ENCODE peak calls at places on chromosomes 6 and 20, in eight cellular contexts. One of them, this sample, is unnamed.

GRCh38 chr6:169886631-169887227 is 135.3 kb downstream of the ERMARD start:
- DNase-seq in pancreas: no peak
- DNase-seq in choroid plexus epithelial cell: no peak
- DNase-seq in astrocyte: no peak
- DNase-seq in fibroblast of mammary gland: no peak
- DNase-seq in tibial artery: no peak
- DNase-seq in AG04449: no peak
- DNase-seq in NB4: no peak
- DNase-seq in this sample: no peak

GRCh38 chr6:6919173-6919572 is 188.6 kb upstream of the RREB1 start:
- DNase-seq in pancreas: no peak
- DNase-seq in choroid plexus epithelial cell: no peak
- DNase-seq in NB4: no peak
- DNase-seq in AG04449: no peak
- DNase-seq in tibial artery: no peak
- DNase-seq in fibroblast of mammary gland: no peak
- DNase-seq in astrocyte: no peak
- DNase-seq in this sample: no peak

GRCh38 chr6:3245216-3245615 is 13.5 kb upstream of the PSMG4 start:
- DNase-seq in astrocyte: no peak
- DNase-seq in choroid plexus epithelial cell: no peak
- DNase-seq in tibial artery: no peak
- DNase-seq in fibroblast of mammary gland: no peak
- DNase-seq in NB4: no peak
- DNase-seq in AG04449: no peak
- DNase-seq in pancreas: no peak
- DNase-seq in this sample: no peak

GRCh38 chr6:10478187-10479040 is 42.7 kb upstream of the GCNT2 start:
- DNase-seq in tibial artery: no peak
- DNase-seq in AG04449: no peak
- DNase-seq in fibroblast of mammary gland: peak; percentile 46
- DNase-seq in astrocyte: peak; percentile 18
- DNase-seq in NB4: peak; percentile 73
- DNase-seq in pancreas: no peak
- DNase-seq in choroid plexus epithelial cell: peak; percentile 60
- DNase-seq in this sample: no peak

GRCh38 chr6:158038291-158039177 is 56.9 kb downstream of the SYNJ2 start:
- DNase-seq in astrocyte: no peak
- DNase-seq in tibial artery: peak; percentile 17
- DNase-seq in fibroblast of mammary gland: no peak
- DNase-seq in AG04449: no peak
- DNase-seq in pancreas: no peak
- DNase-seq in NB4: no peak
- DNase-seq in choroid plexus epithelial cell: no peak
- DNase-seq in this sample: no peak

GRCh38 chr20:3255728-3256127 is 16.7 kb upstream of the SLC4A11 start:
- DNase-seq in AG04449: no peak
- DNase-seq in choroid plexus epithelial cell: no peak
- DNase-seq in astrocyte: no peak
- DNase-seq in fibroblast of mammary gland: no peak
- DNase-seq in pancreas: no peak
- DNase-seq in NB4: no peak
- DNase-seq in tibial artery: no peak
- DNase-seq in this sample: no peak

GRCh38 chr6:16769986-16770376 is 8.7 kb upstream of the ATXN1 start:
- DNase-seq in choroid plexus epithelial cell: peak; percentile 88
- DNase-seq in AG04449: no peak
- DNase-seq in pancreas: no peak
- DNase-seq in astrocyte: peak; percentile 92
- DNase-seq in fibroblast of mammary gland: peak; percentile 79
- DNase-seq in tibial artery: no peak
- DNase-seq in NB4: no peak
- DNase-seq in this sample: no peak

GRCh38 chr6:140485740-140486467 is 1111.5 kb upstream of the CITED2 start:
- DNase-seq in fibroblast of mammary gland: peak; percentile 95
- DNase-seq in choroid plexus epithelial cell: peak; percentile 96
- DNase-seq in NB4: peak; percentile 79
- DNase-seq in AG04449: peak; percentile 83
- DNase-seq in pancreas: no peak
- DNase-seq in astrocyte: peak; percentile 95
- DNase-seq in tibial artery: peak; percentile 26
- DNase-seq in this sample: peak; percentile 83

GRCh38 chr6:21850682-21851081 is 257.1 kb downstream of the SOX4 start:
- DNase-seq in NB4: no peak
- DNase-seq in choroid plexus epithelial cell: no peak
- DNase-seq in tibial artery: no peak
- DNase-seq in fibroblast of mammary gland: no peak
- DNase-seq in AG04449: no peak
- DNase-seq in pancreas: no peak
- DNase-seq in astrocyte: no peak
- DNase-seq in this sample: no peak

GRCh38 chr6:134816780-134817179 is 133.1 kb downstream of the ALDH8A1 start:
- DNase-seq in astrocyte: peak; percentile 70
- DNase-seq in choroid plexus epithelial cell: peak; percentile 74
- DNase-seq in AG04449: no peak
- DNase-seq in fibroblast of mammary gland: peak; percentile 92
- DNase-seq in pancreas: no peak
- DNase-seq in NB4: no peak
- DNase-seq in tibial artery: no peak
- DNase-seq in this sample: peak; percentile 54

GRCh38 chr20:24045621-24046020 is 57.0 kb upstream of the GGTLC1 start:
- DNase-seq in astrocyte: no peak
- DNase-seq in choroid plexus epithelial cell: peak; percentile 19
- DNase-seq in tibial artery: no peak
- DNase-seq in AG04449: no peak
- DNase-seq in fibroblast of mammary gland: no peak
- DNase-seq in NB4: no peak
- DNase-seq in pancreas: no peak
- DNase-seq in this sample: no peak

GRCh38 chr6:106702046-106702445 is 72.7 kb downstream of the QRSL1 start:
- DNase-seq in AG04449: no peak
- DNase-seq in pancreas: no peak
- DNase-seq in tibial artery: no peak
- DNase-seq in astrocyte: no peak
- DNase-seq in choroid plexus epithelial cell: no peak
- DNase-seq in fibroblast of mammary gland: no peak
- DNase-seq in NB4: no peak
- DNase-seq in this sample: no peak
- H3K4me3 ChIP-seq in AG04449: no peak overlapping the region
- H3K4me3 ChIP-seq in pancreas: peak overlapping the region; percentile 3
- H3K4me3 ChIP-seq in tibial artery: no peak overlapping the region
- H3K4me3 ChIP-seq in astrocyte: no peak overlapping the region
- H3K4me3 ChIP-seq in choroid plexus epithelial cell: no peak overlapping the region
- H3K4me3 ChIP-seq in fibroblast of mammary gland: no peak overlapping the region
- H3K4me3 ChIP-seq in NB4: no peak overlapping the region
- H3K4me3 ChIP-seq in this sample: no peak overlapping the region

GRCh38 chr6:166007349-166008263 is 160.0 kb downstream of the TBXT start:
- DNase-seq in NB4: no peak
- DNase-seq in choroid plexus epithelial cell: peak; percentile 80
- DNase-seq in pancreas: peak; percentile 39
- DNase-seq in tibial artery: peak; percentile 49
- DNase-seq in AG04449: no peak
- DNase-seq in astrocyte: peak; percentile 80
- DNase-seq in fibroblast of mammary gland: peak; percentile 78
- DNase-seq in this sample: peak; percentile 93
- H3K4me3 ChIP-seq in NB4: no peak overlapping the region
- H3K4me3 ChIP-seq in choroid plexus epithelial cell: no peak overlapping the region
- H3K4me3 ChIP-seq in pancreas: no peak overlapping the region
- H3K4me3 ChIP-seq in tibial artery: no peak overlapping the region
- H3K4me3 ChIP-seq in AG04449: no peak overlapping the region
- H3K4me3 ChIP-seq in astrocyte: peak overlapping the region; percentile 70
- H3K4me3 ChIP-seq in fibroblast of mammary gland: no peak overlapping the region
- H3K4me3 ChIP-seq in this sample: peak overlapping the region; percentile 66

DNA sequence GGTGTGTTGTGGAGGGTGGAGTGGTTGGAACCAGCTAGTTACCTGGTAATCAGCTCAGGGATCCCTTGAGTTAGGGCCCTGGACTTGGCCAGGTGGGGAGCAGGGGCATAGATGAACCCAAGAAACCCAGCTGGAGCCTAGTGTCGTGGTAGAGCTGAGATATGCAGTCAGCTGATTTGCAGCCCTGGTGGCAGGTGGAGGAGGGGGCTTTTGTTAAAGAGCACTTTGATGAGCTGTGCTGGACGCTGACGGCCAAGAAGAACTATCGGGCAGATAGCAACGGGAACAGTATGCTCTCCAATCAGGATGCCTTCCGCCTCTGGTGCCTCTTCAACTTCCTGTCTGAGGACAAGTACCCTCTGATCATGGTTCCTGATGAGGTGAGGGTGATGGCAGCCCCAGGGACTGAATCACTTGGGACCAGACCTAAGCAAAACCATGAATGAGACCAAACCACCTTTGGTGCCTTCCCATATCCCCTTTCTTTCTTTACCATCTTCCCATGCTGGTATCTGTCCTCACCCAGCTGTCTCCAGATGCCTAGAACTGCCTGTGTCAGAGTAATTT is 12.7 kb downstream of the DEF6 start:
- DNase-seq in choroid plexus epithelial cell: no peak
- DNase-seq in astrocyte: no peak
- DNase-seq in pancreas: no peak
- DNase-seq in AG04449: no peak
- DNase-seq in NB4: no peak
- DNase-seq in tibial artery: no peak
- DNase-seq in fibroblast of mammary gland: no peak
- DNase-seq in this sample: no peak
- H3K4me3 ChIP-seq in choroid plexus epithelial cell: no peak overlapping the region
- H3K4me3 ChIP-seq in astrocyte: no peak overlapping the region
- H3K4me3 ChIP-seq in pancreas: no peak overlapping the region
- H3K4me3 ChIP-seq in AG04449: no peak overlapping the region
- H3K4me3 ChIP-seq in NB4: no peak overlapping the region
- H3K4me3 ChIP-seq in tibial artery: no peak overlapping the region
- H3K4me3 ChIP-seq in fibroblast of mammary gland: no peak overlapping the region
- H3K4me3 ChIP-seq in this sample: no peak overlapping the region

DNA sequence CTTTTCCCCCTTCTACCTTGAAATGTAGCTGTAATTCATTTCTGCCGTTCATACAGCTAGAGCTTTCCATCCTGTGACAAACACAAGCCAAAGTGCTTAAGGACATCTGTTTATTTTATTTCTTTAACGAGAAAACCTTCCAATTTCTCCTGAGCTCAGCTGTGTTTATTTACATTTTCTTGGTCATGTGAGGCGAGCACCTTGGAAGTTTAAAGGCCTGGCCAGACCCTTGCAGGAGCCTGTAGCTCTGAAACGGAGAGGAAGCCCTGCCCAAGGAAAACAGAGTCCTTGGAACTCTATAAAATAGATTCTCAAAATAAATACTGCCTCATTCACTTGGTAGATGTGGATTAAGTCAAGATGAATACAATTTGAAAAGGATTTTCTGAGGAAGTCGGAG is 223.1 kb downstream of the EYA2 start:
- DNase-seq in tibial artery: no peak
- DNase-seq in AG04449: no peak
- DNase-seq in choroid plexus epithelial cell: peak; percentile 45
- DNase-seq in pancreas: no peak
- DNase-seq in fibroblast of mammary gland: no peak
- DNase-seq in astrocyte: no peak
- DNase-seq in NB4: no peak
- DNase-seq in this sample: no peak
- H3K4me3 ChIP-seq in tibial artery: no peak overlapping the region
- H3K4me3 ChIP-seq in AG04449: no peak overlapping the region
- H3K4me3 ChIP-seq in choroid plexus epithelial cell: no peak overlapping the region
- H3K4me3 ChIP-seq in pancreas: no peak overlapping the region
- H3K4me3 ChIP-seq in fibroblast of mammary gland: no peak overlapping the region
- H3K4me3 ChIP-seq in astrocyte: no peak overlapping the region
- H3K4me3 ChIP-seq in NB4: no peak overlapping the region
- H3K4me3 ChIP-seq in this sample: no peak overlapping the region

DNA sequence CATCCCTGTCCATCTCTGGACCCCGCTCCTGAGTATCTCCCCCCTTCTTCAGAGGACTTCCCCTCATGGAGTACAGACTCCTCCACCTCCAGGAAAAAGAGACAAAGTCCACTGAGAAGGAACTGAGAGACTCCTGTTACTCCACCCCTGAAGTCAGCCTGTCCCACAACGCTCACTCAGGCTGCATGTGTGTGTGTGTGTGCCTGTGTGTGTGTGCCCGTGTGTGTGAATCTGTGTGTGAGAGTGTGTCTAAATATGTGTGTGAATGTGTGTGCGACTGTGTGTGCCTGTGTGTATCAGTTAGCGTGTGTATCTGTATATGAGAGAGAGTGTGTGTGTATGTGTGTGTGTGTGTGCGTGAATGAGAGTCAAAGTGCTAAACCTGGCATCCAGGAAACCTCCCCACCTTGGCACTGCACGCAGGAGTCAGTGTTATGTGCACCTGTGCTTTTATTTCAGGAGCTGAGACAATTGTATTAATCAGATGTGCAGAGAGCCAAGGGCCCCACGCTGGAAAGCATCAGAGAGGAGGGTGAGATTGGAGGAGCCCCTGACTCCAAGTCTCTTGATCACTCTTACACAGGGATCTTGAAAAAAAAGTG is 39.0 kb downstream of the HLA-A start:
- DNase-seq in astrocyte: no peak
- DNase-seq in fibroblast of mammary gland: no peak
- DNase-seq in pancreas: no peak
- DNase-seq in AG04449: no peak
- DNase-seq in NB4: no peak
- DNase-seq in tibial artery: no peak
- DNase-seq in choroid plexus epithelial cell: no peak
- DNase-seq in this sample: no peak
- H3K4me3 ChIP-seq in astrocyte: no peak overlapping the region
- H3K4me3 ChIP-seq in fibroblast of mammary gland: no peak overlapping the region
- H3K4me3 ChIP-seq in pancreas: no peak overlapping the region
- H3K4me3 ChIP-seq in AG04449: no peak overlapping the region
- H3K4me3 ChIP-seq in NB4: no peak overlapping the region
- H3K4me3 ChIP-seq in tibial artery: no peak overlapping the region
- H3K4me3 ChIP-seq in choroid plexus epithelial cell: no peak overlapping the region
- H3K4me3 ChIP-seq in this sample: no peak overlapping the region

This sample was measured in retinal pigment epithelial cell.